ENCODE peak calls at places on chromosome X, in six cellular contexts. Q is tibial artery, Z is right atrium auricular region, Y is DND-41, P is fibroblast of mammary gland, F is AG04450. M is an unnamed sample.

GRCh38 chrX:17788439-17788838 is 51.1 kb downstream of the SCML1 start:
- DNase-seq in Q (no peak), Z (no peak), Y (peak), P (peak), F (no peak), M (peak)

GRCh38 chrX:38320819-38321218 is 6.5 kb downstream of the RPGR start:
- DNase-seq in Q (no peak), Z (no peak), Y (no peak), P (no peak), F (no peak), M (no peak)

GRCh38 chrX:74505437-74505836 is 84.1 kb downstream of the SLC16A2 start:
- DNase-seq in Q (no peak), Z (no peak), Y (no peak), P (no peak), F (no peak), M (no peak)

GRCh38 chrX:143788265-143788664 is 67.7 kb upstream of the SPANXN2 start:
- DNase-seq in Q (no peak), Z (no peak), Y (no peak), P (peak), F (no peak), M (peak)

GRCh38 chrX:107324493-107325310 is 118.3 kb downstream of the DNAAF6 start:
- DNase-seq in Q (no peak), Z (no peak), Y (no peak), P (peak), F (no peak), M (peak)

GRCh38 chrX:118528089-118528753 is 32.6 kb downstream of the DOCK11 start:
- DNase-seq in Q (no peak), Z (no peak), Y (peak), P (no peak), F (no peak), M (no peak)

GRCh38 chrX:119374736-119375135 is 24.4 kb upstream of the SLC25A43 start:
- DNase-seq in Q (no peak), Z (no peak), Y (no peak), P (peak), F (no peak), M (peak)

GRCh38 chrX:80139564-80139963 is 125.0 kb downstream of the TBX22 start:
- DNase-seq in Q (no peak), Z (no peak), Y (no peak), P (no peak), F (no peak), M (no peak)

GRCh38 chrX:1086444-1087409 is 125.7 kb downstream of the CRLF2 start:
- DNase-seq in Q (no peak), Z (no peak), Y (no peak), P (peak), F (no peak), M (peak)

GRCh38 chrX:111254896-111255693 is 15.2 kb downstream of the CAPN6 start:
- DNase-seq in Q (no peak), Z (no peak), Y (no peak), P (no peak), F (no peak), M (no peak)

GRCh38 chrX:11421816-11422528 is 128.8 kb downstream of the AMELX start:
- DNase-seq in Q (no peak), Z (no peak), Y (no peak), P (no peak), F (no peak), M (no peak)

GRCh38 chrX:153862369-153863250 is 23.4 kb downstream of the L1CAM start:
- DNase-seq in Q (no peak), Z (no peak), Y (no peak), P (no peak), F (no peak), M (no peak)

GRCh38 chrX:66110112-66110511 is 53.9 kb upstream of the HEPH start:
- DNase-seq in Q (no peak), Z (no peak), Y (peak), P (peak), F (no peak), M (peak)

GRCh38 chrX:94524867-94525266 is 850.9 kb downstream of the FAM133A start:
- DNase-seq in Q (no peak), Z (no peak), Y (no peak), P (no peak), F (no peak), M (no peak)
- TF ChIP-seq CTCF in Q (no peak), Z (no peak), Y (peak), P (peak), F (no peak), M (no peak)

GRCh38 chrX:13733506-13733905 is 914 bp downstream of the TRAPPC2 start:
- DNase-seq in Q (no peak), Z (no peak), Y (no peak), P (no peak), F (no peak), M (no peak)
- H3K4me3 ChIP-seq in Q (peak), Z (peak), Y (peak), P (peak), F (peak), M (peak)

DNA sequence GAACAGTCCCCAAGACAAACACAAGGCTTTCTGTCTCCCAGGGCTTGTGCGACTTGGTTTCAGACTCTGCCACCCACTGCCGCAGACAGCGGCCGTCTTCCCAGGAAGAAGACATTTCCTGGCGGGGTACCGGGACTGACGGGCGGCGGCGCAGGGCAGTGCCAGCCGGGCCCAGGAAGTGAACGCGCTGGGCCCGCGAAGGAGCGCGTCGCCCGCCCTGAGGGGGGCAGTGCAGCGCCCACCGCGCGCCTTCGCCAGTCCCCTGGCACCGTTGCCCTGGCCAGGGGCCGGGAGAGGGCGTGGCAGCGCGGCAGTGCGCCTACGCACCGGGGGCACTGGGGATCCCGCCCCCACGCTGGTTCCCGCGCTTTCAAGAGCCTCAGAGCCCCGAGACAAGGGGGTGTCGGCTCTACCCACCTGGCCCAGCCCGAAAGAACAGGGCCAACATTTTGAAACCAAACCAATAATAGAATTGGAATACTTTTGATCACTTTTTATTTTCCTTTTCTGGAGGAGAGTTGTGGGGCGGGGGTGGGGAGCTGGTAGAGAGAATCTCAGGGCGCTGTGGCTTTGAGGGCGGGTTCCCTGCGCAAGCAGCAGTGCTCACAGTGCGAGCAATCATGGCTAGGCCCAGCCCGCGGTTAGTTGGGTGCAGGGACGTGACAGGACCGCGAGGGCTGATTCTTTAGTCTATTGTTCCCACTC is 23.6 kb upstream of the APLN start:
- DNase-seq in Q (peak), Z (no peak), Y (no peak), P (no peak), F (no peak), M (no peak)
- TF ChIP-seq CTCF in Q (peak), Z (no peak), Y (no peak), P (no peak), F (no peak), M (no peak)

DNA sequence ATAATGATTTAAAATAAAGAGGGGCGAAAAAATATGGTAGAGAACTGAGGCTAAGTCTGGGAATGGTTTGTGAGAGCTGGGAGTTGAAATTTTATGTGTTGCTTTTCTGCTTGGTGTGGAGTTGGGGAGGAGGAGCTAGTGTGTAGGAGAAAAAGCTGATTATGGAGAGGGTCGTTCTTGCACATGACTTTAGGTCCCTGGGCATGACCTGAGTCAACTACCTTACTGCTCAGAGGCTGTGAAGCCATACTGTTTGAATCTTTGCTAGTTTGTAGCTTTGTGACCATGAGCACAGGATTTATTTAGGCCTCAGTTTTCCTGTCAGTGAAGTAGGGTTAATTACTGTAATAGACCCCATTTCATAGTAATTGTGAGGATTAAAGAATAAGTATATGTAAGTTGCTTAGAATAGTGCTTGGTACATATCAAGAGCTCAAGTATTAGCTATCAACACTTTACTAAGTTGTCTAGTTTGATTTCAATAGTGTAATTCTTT is 78.6 kb downstream of the KDM6A start:
- DNase-seq in Q (no peak), Z (no peak), Y (no peak), P (no peak), F (no peak), M (no peak)
- H3K4me3 ChIP-seq in Q (no peak), Z (no peak), Y (no peak), P (no peak), F (no peak), M (no peak)

GRCh38 chrX:68918202-68918601 is 89.4 kb downstream of the EFNB1 start:
- DNase-seq in Q (no peak), Z (no peak), Y (no peak), P (no peak), F (no peak), M (no peak)
- TF ChIP-seq CTCF in Q (no peak), Z (no peak), Y (no peak), P (no peak), F (no peak), M (no peak)